ENCODE peak calls at places on chromosomes 11 and 22, in ten cellular contexts. One of them, this sample, is unnamed.

GRCh38 chr11:28482666-28483065 is 374.5 kb downstream of the METTL15 start:
- DNase-seq in coronary artery: no peak
- DNase-seq in astrocyte of the cerebellum: no peak
- DNase-seq in psoas muscle: no peak
- DNase-seq in nucleus accumbens: no peak
- DNase-seq in HEK293T: no peak
- DNase-seq in activated T-cell treated with anti-CD3 and anti-CD28 coated beads for 1 hour: no peak
- DNase-seq in NCI-H1105 treated with DMSO at 0.1 percent for 48 hours: no peak
- DNase-seq in stimulated activated CD4-positive, alpha-beta T cell treated with anti-CD3 and anti-CD28 coated beads, TNF-alpha, amount 100 ng/mL, for 1 hour: no peak
- DNase-seq in AG09309: no peak
- DNase-seq in this sample: no peak

GRCh38 chr11:102802341-102802740 is 4.4 kb upstream of the MMP1 start:
- DNase-seq in coronary artery: no peak
- DNase-seq in astrocyte of the cerebellum: peak
- DNase-seq in psoas muscle: no peak
- DNase-seq in nucleus accumbens: no peak
- DNase-seq in HEK293T: no peak
- DNase-seq in activated T-cell treated with anti-CD3 and anti-CD28 coated beads for 1 hour: no peak
- DNase-seq in NCI-H1105 treated with DMSO at 0.1 percent for 48 hours: no peak
- DNase-seq in stimulated activated CD4-positive, alpha-beta T cell treated with anti-CD3 and anti-CD28 coated beads, TNF-alpha, amount 100 ng/mL, for 1 hour: no peak
- DNase-seq in AG09309: peak
- DNase-seq in this sample: no peak

GRCh38 chr22:47165998-47166397 is 403.5 kb downstream of the TBC1D22A start:
- DNase-seq in coronary artery: peak
- DNase-seq in astrocyte of the cerebellum: no peak
- DNase-seq in psoas muscle: no peak
- DNase-seq in nucleus accumbens: no peak
- DNase-seq in HEK293T: no peak
- DNase-seq in activated T-cell treated with anti-CD3 and anti-CD28 coated beads for 1 hour: no peak
- DNase-seq in NCI-H1105 treated with DMSO at 0.1 percent for 48 hours: no peak
- DNase-seq in stimulated activated CD4-positive, alpha-beta T cell treated with anti-CD3 and anti-CD28 coated beads, TNF-alpha, amount 100 ng/mL, for 1 hour: no peak
- DNase-seq in AG09309: no peak
- DNase-seq in this sample: no peak

GRCh38 chr11:45993438-45994064 is 71.1 kb downstream of the LARGE2 start:
- DNase-seq in coronary artery: no peak
- DNase-seq in astrocyte of the cerebellum: no peak
- DNase-seq in psoas muscle: peak
- DNase-seq in nucleus accumbens: peak
- DNase-seq in HEK293T: no peak
- DNase-seq in activated T-cell treated with anti-CD3 and anti-CD28 coated beads for 1 hour: no peak
- DNase-seq in NCI-H1105 treated with DMSO at 0.1 percent for 48 hours: no peak
- DNase-seq in stimulated activated CD4-positive, alpha-beta T cell treated with anti-CD3 and anti-CD28 coated beads, TNF-alpha, amount 100 ng/mL, for 1 hour: no peak
- DNase-seq in AG09309: no peak
- DNase-seq in this sample: no peak

GRCh38 chr22:23394525-23395326 is 185.4 kb downstream of the IGLL1 start:
- DNase-seq in coronary artery: no peak
- DNase-seq in astrocyte of the cerebellum: no peak
- DNase-seq in psoas muscle: no peak
- DNase-seq in nucleus accumbens: no peak
- DNase-seq in HEK293T: no peak
- DNase-seq in activated T-cell treated with anti-CD3 and anti-CD28 coated beads for 1 hour: no peak
- DNase-seq in NCI-H1105 treated with DMSO at 0.1 percent for 48 hours: no peak
- DNase-seq in stimulated activated CD4-positive, alpha-beta T cell treated with anti-CD3 and anti-CD28 coated beads, TNF-alpha, amount 100 ng/mL, for 1 hour: no peak
- DNase-seq in AG09309: no peak
- DNase-seq in this sample: no peak

GRCh38 chr22:44391026-44391425 is 78.3 kb upstream of the SHISAL1 start:
- DNase-seq in coronary artery: peak
- DNase-seq in astrocyte of the cerebellum: no peak
- DNase-seq in psoas muscle: peak
- DNase-seq in nucleus accumbens: no peak
- DNase-seq in HEK293T: no peak
- DNase-seq in activated T-cell treated with anti-CD3 and anti-CD28 coated beads for 1 hour: no peak
- DNase-seq in NCI-H1105 treated with DMSO at 0.1 percent for 48 hours: no peak
- DNase-seq in stimulated activated CD4-positive, alpha-beta T cell treated with anti-CD3 and anti-CD28 coated beads, TNF-alpha, amount 100 ng/mL, for 1 hour: no peak
- DNase-seq in AG09309: no peak
- DNase-seq in this sample: no peak

GRCh38 chr11:66218026-66218425 is 50.4 kb upstream of the RAB1B start:
- DNase-seq in coronary artery: peak
- DNase-seq in astrocyte of the cerebellum: no peak
- DNase-seq in psoas muscle: no peak
- DNase-seq in nucleus accumbens: no peak
- DNase-seq in HEK293T: no peak
- DNase-seq in activated T-cell treated with anti-CD3 and anti-CD28 coated beads for 1 hour: no peak
- DNase-seq in NCI-H1105 treated with DMSO at 0.1 percent for 48 hours: no peak
- DNase-seq in stimulated activated CD4-positive, alpha-beta T cell treated with anti-CD3 and anti-CD28 coated beads, TNF-alpha, amount 100 ng/mL, for 1 hour: no peak
- DNase-seq in AG09309: no peak
- DNase-seq in this sample: peak

GRCh38 chr11:59012942-59013256 is 73.2 kb upstream of the GLYATL1B start:
- DNase-seq in coronary artery: no peak
- DNase-seq in astrocyte of the cerebellum: no peak
- DNase-seq in psoas muscle: no peak
- DNase-seq in nucleus accumbens: no peak
- DNase-seq in HEK293T: no peak
- DNase-seq in activated T-cell treated with anti-CD3 and anti-CD28 coated beads for 1 hour: no peak
- DNase-seq in NCI-H1105 treated with DMSO at 0.1 percent for 48 hours: no peak
- DNase-seq in stimulated activated CD4-positive, alpha-beta T cell treated with anti-CD3 and anti-CD28 coated beads, TNF-alpha, amount 100 ng/mL, for 1 hour: no peak
- DNase-seq in AG09309: no peak
- DNase-seq in this sample: no peak

GRCh38 chr11:117316197-117316961 is at the start of gene BACE1:
- DNase-seq in coronary artery: peak
- DNase-seq in astrocyte of the cerebellum: peak
- DNase-seq in psoas muscle: peak
- DNase-seq in nucleus accumbens: peak
- DNase-seq in HEK293T: peak
- DNase-seq in activated T-cell treated with anti-CD3 and anti-CD28 coated beads for 1 hour: no peak
- DNase-seq in NCI-H1105 treated with DMSO at 0.1 percent for 48 hours: peak
- DNase-seq in stimulated activated CD4-positive, alpha-beta T cell treated with anti-CD3 and anti-CD28 coated beads, TNF-alpha, amount 100 ng/mL, for 1 hour: no peak
- DNase-seq in AG09309: peak
- DNase-seq in this sample: peak

GRCh38 chr11:69285091-69285490 is 8.9 kb upstream of the MYEOV start:
- DNase-seq in coronary artery: no peak
- DNase-seq in astrocyte of the cerebellum: no peak
- DNase-seq in psoas muscle: no peak
- DNase-seq in nucleus accumbens: no peak
- DNase-seq in HEK293T: no peak
- DNase-seq in activated T-cell treated with anti-CD3 and anti-CD28 coated beads for 1 hour: no peak
- DNase-seq in NCI-H1105 treated with DMSO at 0.1 percent for 48 hours: no peak
- DNase-seq in stimulated activated CD4-positive, alpha-beta T cell treated with anti-CD3 and anti-CD28 coated beads, TNF-alpha, amount 100 ng/mL, for 1 hour: no peak
- DNase-seq in AG09309: no peak
- DNase-seq in this sample: no peak

GRCh38 chr11:76215946-76216345 is 9.6 kb upstream of the WNT11 start:
- DNase-seq in coronary artery: no peak
- DNase-seq in astrocyte of the cerebellum: no peak
- DNase-seq in psoas muscle: peak
- DNase-seq in nucleus accumbens: no peak
- DNase-seq in HEK293T: no peak
- DNase-seq in activated T-cell treated with anti-CD3 and anti-CD28 coated beads for 1 hour: no peak
- DNase-seq in NCI-H1105 treated with DMSO at 0.1 percent for 48 hours: no peak
- DNase-seq in stimulated activated CD4-positive, alpha-beta T cell treated with anti-CD3 and anti-CD28 coated beads, TNF-alpha, amount 100 ng/mL, for 1 hour: no peak
- DNase-seq in AG09309: no peak
- DNase-seq in this sample: no peak

GRCh38 chr11:15636520-15637065 is 521.9 kb downstream of the INSC start:
- DNase-seq in coronary artery: no peak
- DNase-seq in astrocyte of the cerebellum: no peak
- DNase-seq in psoas muscle: no peak
- DNase-seq in nucleus accumbens: no peak
- DNase-seq in HEK293T: no peak
- DNase-seq in activated T-cell treated with anti-CD3 and anti-CD28 coated beads for 1 hour: no peak
- DNase-seq in NCI-H1105 treated with DMSO at 0.1 percent for 48 hours: no peak
- DNase-seq in stimulated activated CD4-positive, alpha-beta T cell treated with anti-CD3 and anti-CD28 coated beads, TNF-alpha, amount 100 ng/mL, for 1 hour: no peak
- DNase-seq in AG09309: no peak
- DNase-seq in this sample: no peak

GRCh38 chr11:1289211-1289935 is 20.1 kb downstream of the TOLLIP start:
- DNase-seq in coronary artery: no peak
- DNase-seq in astrocyte of the cerebellum: no peak
- DNase-seq in psoas muscle: no peak
- DNase-seq in nucleus accumbens: no peak
- DNase-seq in HEK293T: no peak
- DNase-seq in activated T-cell treated with anti-CD3 and anti-CD28 coated beads for 1 hour: no peak
- DNase-seq in NCI-H1105 treated with DMSO at 0.1 percent for 48 hours: no peak
- DNase-seq in stimulated activated CD4-positive, alpha-beta T cell treated with anti-CD3 and anti-CD28 coated beads, TNF-alpha, amount 100 ng/mL, for 1 hour: no peak
- DNase-seq in AG09309: no peak
- DNase-seq in this sample: no peak

GRCh38 chr11:63783925-63784592 is 15.5 kb upstream of the ZFTA start:
- DNase-seq in coronary artery: no peak
- DNase-seq in astrocyte of the cerebellum: no peak
- DNase-seq in psoas muscle: no peak
- DNase-seq in nucleus accumbens: no peak
- DNase-seq in HEK293T: no peak
- DNase-seq in activated T-cell treated with anti-CD3 and anti-CD28 coated beads for 1 hour: no peak
- DNase-seq in NCI-H1105 treated with DMSO at 0.1 percent for 48 hours: no peak
- DNase-seq in stimulated activated CD4-positive, alpha-beta T cell treated with anti-CD3 and anti-CD28 coated beads, TNF-alpha, amount 100 ng/mL, for 1 hour: no peak
- DNase-seq in AG09309: no peak
- DNase-seq in this sample: no peak

GRCh38 chr22:18008136-18008535 is 16.2 kb downstream of the MICAL3 start:
- DNase-seq in coronary artery: no peak
- DNase-seq in astrocyte of the cerebellum: no peak
- DNase-seq in psoas muscle: no peak
- DNase-seq in nucleus accumbens: no peak
- DNase-seq in HEK293T: no peak
- DNase-seq in activated T-cell treated with anti-CD3 and anti-CD28 coated beads for 1 hour: no peak
- DNase-seq in NCI-H1105 treated with DMSO at 0.1 percent for 48 hours: no peak
- DNase-seq in stimulated activated CD4-positive, alpha-beta T cell treated with anti-CD3 and anti-CD28 coated beads, TNF-alpha, amount 100 ng/mL, for 1 hour: no peak
- DNase-seq in AG09309: no peak
- DNase-seq in this sample: no peak

GRCh38 chr11:612201-612960 is 3.4 kb downstream of the IRF7 start:
- DNase-seq in coronary artery: no peak
- DNase-seq in astrocyte of the cerebellum: no peak
- DNase-seq in psoas muscle: peak
- DNase-seq in nucleus accumbens: no peak
- DNase-seq in HEK293T: no peak
- DNase-seq in activated T-cell treated with anti-CD3 and anti-CD28 coated beads for 1 hour: no peak
- DNase-seq in NCI-H1105 treated with DMSO at 0.1 percent for 48 hours: peak
- DNase-seq in stimulated activated CD4-positive, alpha-beta T cell treated with anti-CD3 and anti-CD28 coated beads, TNF-alpha, amount 100 ng/mL, for 1 hour: no peak
- DNase-seq in AG09309: no peak
- DNase-seq in this sample: peak

GRCh38 chr11:528166-528814 is 7.1 kb downstream of the HRAS start:
- DNase-seq in coronary artery: no peak
- DNase-seq in astrocyte of the cerebellum: no peak
- DNase-seq in psoas muscle: no peak
- DNase-seq in nucleus accumbens: no peak
- DNase-seq in HEK293T: no peak
- DNase-seq in activated T-cell treated with anti-CD3 and anti-CD28 coated beads for 1 hour: no peak
- DNase-seq in NCI-H1105 treated with DMSO at 0.1 percent for 48 hours: no peak
- DNase-seq in stimulated activated CD4-positive, alpha-beta T cell treated with anti-CD3 and anti-CD28 coated beads, TNF-alpha, amount 100 ng/mL, for 1 hour: no peak
- DNase-seq in AG09309: no peak
- DNase-seq in this sample: no peak

GRCh38 chr11:118631109-118631508 is 23.7 kb downstream of the PHLDB1 start:
- DNase-seq in coronary artery: no peak
- DNase-seq in astrocyte of the cerebellum: no peak
- DNase-seq in psoas muscle: no peak
- DNase-seq in nucleus accumbens: no peak
- DNase-seq in HEK293T: no peak
- DNase-seq in activated T-cell treated with anti-CD3 and anti-CD28 coated beads for 1 hour: no peak
- DNase-seq in NCI-H1105 treated with DMSO at 0.1 percent for 48 hours: no peak
- DNase-seq in stimulated activated CD4-positive, alpha-beta T cell treated with anti-CD3 and anti-CD28 coated beads, TNF-alpha, amount 100 ng/mL, for 1 hour: no peak
- DNase-seq in AG09309: no peak
- DNase-seq in this sample: no peak

GRCh38 chr11:106021181-106021966 is 666 bp downstream of the MSANTD4 start:
- DNase-seq in coronary artery: no peak
- DNase-seq in astrocyte of the cerebellum: no peak
- DNase-seq in psoas muscle: no peak
- DNase-seq in nucleus accumbens: no peak
- DNase-seq in HEK293T: no peak
- DNase-seq in activated T-cell treated with anti-CD3 and anti-CD28 coated beads for 1 hour: no peak
- DNase-seq in NCI-H1105 treated with DMSO at 0.1 percent for 48 hours: peak
- DNase-seq in stimulated activated CD4-positive, alpha-beta T cell treated with anti-CD3 and anti-CD28 coated beads, TNF-alpha, amount 100 ng/mL, for 1 hour: no peak
- DNase-seq in AG09309: peak
- DNase-seq in this sample: no peak

GRCh38 chr11:64094463-64095223 is 58.9 kb downstream of the FLRT1 start:
- DNase-seq in coronary artery: no peak
- DNase-seq in astrocyte of the cerebellum: peak
- DNase-seq in psoas muscle: peak
- DNase-seq in nucleus accumbens: no peak
- DNase-seq in HEK293T: no peak
- DNase-seq in activated T-cell treated with anti-CD3 and anti-CD28 coated beads for 1 hour: no peak
- DNase-seq in NCI-H1105 treated with DMSO at 0.1 percent for 48 hours: no peak
- DNase-seq in stimulated activated CD4-positive, alpha-beta T cell treated with anti-CD3 and anti-CD28 coated beads, TNF-alpha, amount 100 ng/mL, for 1 hour: no peak
- DNase-seq in AG09309: no peak
- DNase-seq in this sample: no peak

GRCh38 chr22:21866821-21867527 is 471 bp downstream of the MAPK1 start:
- DNase-seq in coronary artery: no peak
- DNase-seq in astrocyte of the cerebellum: no peak
- DNase-seq in psoas muscle: no peak
- DNase-seq in nucleus accumbens: no peak
- DNase-seq in HEK293T: no peak
- DNase-seq in activated T-cell treated with anti-CD3 and anti-CD28 coated beads for 1 hour: no peak
- DNase-seq in NCI-H1105 treated with DMSO at 0.1 percent for 48 hours: peak
- DNase-seq in stimulated activated CD4-positive, alpha-beta T cell treated with anti-CD3 and anti-CD28 coated beads, TNF-alpha, amount 100 ng/mL, for 1 hour: no peak
- DNase-seq in AG09309: no peak
- DNase-seq in this sample: peak

This sample was measured in activated CD4-positive, alpha-beta memory T cell treated with anti-CD3 and anti-CD28 coated beads for 36 hours.